ENCODE peak calls at places on chromosomes 13 and 19, in five cellular contexts. X, Y, F, C and O are unnamed samples.

GRCh38 chr19:3620145-3620816 is 6.3 kb downstream of the CACTIN start:
- ATAC-seq in X (no peak), Y (no peak), F (no peak), C (no peak), O (no peak)

GRCh38 chr19:347946-348861 is 3.6 kb upstream of the MIER2 start:
- ATAC-seq in X (no peak), Y (no peak), F (no peak), C (no peak), O (no peak)

GRCh38 chr13:72760189-72760588 is 21.5 kb downstream of the DIS3 start:
- ATAC-seq in X (no peak), Y (no peak), F (no peak), C (no peak), O (no peak)

GRCh38 chr13:111312944-111313590 is 7.4 kb upstream of the TEX29 start:
- ATAC-seq in X (no peak), Y (peak; percentile 22), F (no peak), C (no peak), O (peak; percentile 22)

GRCh38 chr13:27396252-27396846 is 28.1 kb upstream of the GTF3A start:
- ATAC-seq in X (no peak), Y (no peak), F (no peak), C (no peak), O (no peak)

GRCh38 chr19:45322311-45322710 is 364 bp downstream of the CKM start:
- ATAC-seq in X (no peak), Y (peak; percentile 10), F (no peak), C (no peak), O (no peak)

GRCh38 chr19:17761148-17761547 is 9.9 kb downstream of the FCHO1 start:
- ATAC-seq in X (no peak), Y (no peak), F (no peak), C (no peak), O (no peak)

GRCh38 chr13:32408296-32408998 is 19.5 kb downstream of the N4BP2L1 start:
- ATAC-seq in X (no peak), Y (no peak), F (no peak), C (no peak), O (no peak)

GRCh38 chr19:33640773-33641172 is 19.0 kb downstream of the CHST8 start:
- ATAC-seq in X (no peak), Y (no peak), F (no peak), C (no peak), O (no peak)

GRCh38 chr19:48500830-48501445 is 10.7 kb downstream of the LMTK3 start:
- ATAC-seq in X (peak; percentile 3), Y (no peak), F (no peak), C (no peak), O (no peak)

GRCh38 chr13:106376411-106377112 is 158.9 kb downstream of the EFNB2 start:
- ATAC-seq in X (peak; percentile 88), Y (no peak), F (no peak), C (peak; percentile 50), O (no peak)

GRCh38 chr13:50141660-50142010 is 126.4 kb downstream of the KCNRG start:
- ATAC-seq in X (no peak), Y (no peak), F (no peak), C (peak; percentile 76), O (no peak)

GRCh38 chr13:113742445-113743120 is 16.4 kb upstream of the TMEM255B start:
- ATAC-seq in X (peak; percentile 29), Y (no peak), F (no peak), C (no peak), O (no peak)

GRCh38 chr13:24085662-24086061 is 74.9 kb upstream of the SPATA13 start:
- ATAC-seq in X (peak; percentile 90), Y (no peak), F (no peak), C (no peak), O (no peak)

GRCh38 chr19:54803410-54803809 is at the start of gene KIR2DL4:
- ATAC-seq in X (no peak), Y (no peak), F (no peak), C (no peak), O (no peak)

GRCh38 chr19:7478843-7479227 is 10.0 kb downstream of the PEX11G start:
- ATAC-seq in X (peak; percentile 4), Y (no peak), F (no peak), C (no peak), O (no peak)

GRCh38 chr19:30696514-30696913 is 324.3 kb downstream of the ZNF536 start:
- ATAC-seq in X (no peak), Y (no peak), F (peak; percentile 57), C (peak; percentile 39), O (no peak)

GRCh38 chr19:46355234-46355990 is 8.5 kb downstream of the PPP5C start:
- ATAC-seq in X (no peak), Y (peak; percentile 17), F (peak; percentile 59), C (no peak), O (no peak)

GRCh38 chr13:25848822-25849740 is 202.7 kb downstream of the SHISA2 start:
- ATAC-seq in X (no peak), Y (no peak), F (no peak), C (no peak), O (no peak)

GRCh38 chr13:108728370-108728769 is 99.0 kb downstream of the MYO16 start:
- ATAC-seq in X (no peak), Y (no peak), F (no peak), C (no peak), O (no peak)

GRCh38 chr19:51124729-51125128 is at the start of gene SIGLEC9:
- ATAC-seq in X (no peak), Y (peak; percentile 18), F (peak; percentile 33), C (peak; percentile 53), O (peak; percentile 39)

GRCh38 chr13:43180837-43181236 is 157.5 kb downstream of the DNAJC15 start:
- ATAC-seq in X (no peak), Y (no peak), F (no peak), C (no peak), O (no peak)

GRCh38 chr13:113162783-113163685 is 4.6 kb downstream of the PROZ start:
- ATAC-seq in X (peak; percentile 45), Y (no peak), F (peak; percentile 24), C (no peak), O (no peak)

GRCh38 chr19:12937243-12938053 is 961 bp upstream of the CALR start:
- ATAC-seq in X (peak; percentile 23), Y (no peak), F (no peak), C (peak; percentile 22), O (no peak)

GRCh38 chr19:13154241-13154778 is 4.1 kb downstream of the IER2 start:
- ATAC-seq in X (no peak), Y (no peak), F (peak; percentile 50), C (peak; percentile 33), O (peak; percentile 26)

GRCh38 chr13:93227906-93228801 is 1.5 kb downstream of the GPC6 start:
- ATAC-seq in X (peak; percentile 65), Y (peak; percentile 75), F (peak; percentile 90), C (peak; percentile 89), O (peak; percentile 66)

GRCh38 chr19:52196256-52196967 is 6.6 kb downstream of the PPP2R1A start:
- ATAC-seq in X (no peak), Y (no peak), F (no peak), C (no peak), O (no peak)

GRCh38 chr19:43546581-43546980 is 13.6 kb downstream of the ZNF575 start:
- ATAC-seq in X (no peak), Y (no peak), F (no peak), C (no peak), O (no peak)

GRCh38 chr13:71260246-71260645 is 606.8 kb downstream of the DACH1 start:
- ATAC-seq in X (no peak), Y (no peak), F (no peak), C (no peak), O (no peak)

GRCh38 chr19:3114811-3115210 is 20.6 kb downstream of the GNA11 start:
- ATAC-seq in X (no peak), Y (no peak), F (no peak), C (no peak), O (no peak)

GRCh38 chr13:52599853-52600603 is 42.2 kb upstream of the HNRNPA1L2 start:
- ATAC-seq in X (peak; percentile 69), Y (peak; percentile 32), F (peak; percentile 79), C (peak; percentile 94), O (peak; percentile 77)

GRCh38 chr13:52597676-52598075 is 44.6 kb upstream of the HNRNPA1L2 start:
- ATAC-seq in X (no peak), Y (no peak), F (no peak), C (no peak), O (no peak)

GRCh38 chr13:52599037-52599852 is 43.0 kb upstream of the HNRNPA1L2 start:
- ATAC-seq in X (peak; percentile 56), Y (peak; percentile 40), F (peak; percentile 84), C (peak; percentile 52), O (peak; percentile 30)

GRCh38 chr13:52600666-52601065 is 41.6 kb upstream of the HNRNPA1L2 start:
- ATAC-seq in X (no peak), Y (no peak), F (no peak), C (no peak), O (no peak)
- H3K4me3 ChIP-seq in X (peak overlapping the region; percentile 67), Y (peak overlapping the region; percentile 72), F (no peak overlapping the region), C (peak overlapping the region; percentile 83), O (peak overlapping the region; percentile 78)

GRCh38 chr19:16366433-16367268 is 42.0 kb downstream of the KLF2 start:
- ATAC-seq in X (no peak), Y (no peak), F (no peak), C (peak; percentile 45), O (peak; percentile 11)

GRCh38 chr19:16369306-16369663 is 44.7 kb downstream of the KLF2 start:
- ATAC-seq in X (no peak), Y (no peak), F (no peak), C (no peak), O (no peak)

GRCh38 chr19:16367269-16367683 is 42.6 kb downstream of the KLF2 start:
- ATAC-seq in X (no peak), Y (no peak), F (no peak), C (no peak), O (no peak)

GRCh38 chr19:16369664-16370576 is 45.3 kb downstream of the KLF2 start:
- ATAC-seq in X (no peak), Y (no peak), F (no peak), C (no peak), O (no peak)

GRCh38 chr19:16368385-16369305 is 44.0 kb downstream of the KLF2 start:
- ATAC-seq in X (no peak), Y (no peak), F (no peak), C (no peak), O (no peak)
- H3K4me3 ChIP-seq in X (no peak overlapping the region), Y (no peak overlapping the region), F (no peak overlapping the region), C (no peak overlapping the region), O (no peak overlapping the region)

GRCh38 chr19:10007811-10008211 is 2.5 kb downstream of the COL5A3 start:
- ATAC-seq in X (no peak), Y (peak; percentile 17), F (peak; percentile 28), C (peak; percentile 20), O (peak; percentile 5)
- H3K4me3 ChIP-seq in X (no peak overlapping the region), Y (peak overlapping the region; percentile 16), F (no peak overlapping the region), C (no peak overlapping the region), O (peak overlapping the region; percentile 62)

GRCh38 chr19:35115538-35115951 is at the start of gene FXYD3:
- ATAC-seq in X (peak; percentile 22), Y (no peak), F (peak; percentile 30), C (no peak), O (peak; percentile 16)
- H3K4me3 ChIP-seq in X (peak within 1 kb of the TSS; percentile 79), Y (peak within 1 kb of the TSS; percentile 52), F (peak within 1 kb of the TSS; percentile 26), C (peak within 1 kb of the TSS; percentile 46), O (no peak within 1 kb of the TSS)